ENCODE peak calls at places on chromosome 9, in eight cellular contexts. M is activated gamma-delta T cell treated with Interleukin-2 at 50 U/mL for 16 hours, R is GM12878, V is left colon, H is activated T-cell treated with anti-CD3 and anti-CD28 coated beads for 48 hours, B is astrocyte of the cerebellum, C is fibroblast of gingiva, J is GM03348. F is an unnamed sample.

GRCh38 chr9:72441296-72442211 is 76.5 kb upstream of the ZFAND5 start:
- DNase-seq in M (no peak), C (no peak), H (no peak), B (no peak), V (no peak), R (no peak), J (peak), F (no peak)

GRCh38 chr9:120924698-120925534 is 1.7 kb downstream of the TRAF1 start:
- DNase-seq in V (no peak), B (no peak), H (no peak), R (no peak), C (no peak), J (no peak), M (peak), F (no peak)

GRCh38 chr9:76512826-76513225 is 53.8 kb downstream of the GCNT1 start:
- DNase-seq in R (no peak), C (peak), J (no peak), V (no peak), B (no peak), H (no peak), M (no peak), F (peak)

GRCh38 chr9:2494571-2494970 is 127.0 kb upstream of the VLDLR start:
- DNase-seq in H (no peak), C (no peak), J (peak), B (peak), V (no peak), R (no peak), M (no peak), F (peak)

GRCh38 chr9:112115955-112116354 is 59.1 kb downstream of the SUSD1 start:
- DNase-seq in M (no peak), V (no peak), C (no peak), R (no peak), H (no peak), J (no peak), B (no peak), F (no peak)

GRCh38 chr9:108634669-108635462 is 220.9 kb downstream of the ACTL7B start:
- DNase-seq in C (no peak), M (no peak), H (no peak), V (no peak), B (no peak), J (peak), R (no peak), F (no peak)

GRCh38 chr9:28289732-28290131 is 716.5 kb upstream of the C9orf72 start:
- DNase-seq in J (no peak), V (no peak), R (no peak), C (no peak), B (no peak), H (no peak), M (no peak), F (no peak)

GRCh38 chr9:73011346-73011745 is 58.5 kb upstream of the ALDH1A1 start:
- DNase-seq in V (no peak), H (no peak), R (no peak), J (peak), M (no peak), B (peak), C (peak), F (peak)

GRCh38 chr9:96619109-96619435 is 571 bp downstream of the CDC14B start:
- DNase-seq in V (peak), R (no peak), C (no peak), B (no peak), J (no peak), M (no peak), H (no peak), F (no peak)

GRCh38 chr9:124203818-124204217 is 53.9 kb upstream of the NEK6 start:
- DNase-seq in J (no peak), C (no peak), M (no peak), B (no peak), R (no peak), V (no peak), H (no peak), F (no peak)

GRCh38 chr9:224540-225520 is 10.2 kb downstream of the DOCK8 start:
- DNase-seq in C (no peak), R (no peak), J (no peak), B (no peak), M (no peak), V (no peak), H (no peak), F (no peak)

GRCh38 chr9:97853844-97854695 is 1.0 kb downstream of the FOXE1 start:
- DNase-seq in H (peak), C (no peak), B (no peak), V (no peak), J (no peak), R (no peak), M (peak), F (peak)

GRCh38 chr9:79809931-79810330 is 238.2 kb downstream of the TLE4 start:
- DNase-seq in V (no peak), B (peak), H (no peak), C (peak), J (peak), M (no peak), R (no peak), F (peak)

GRCh38 chr9:123710299-123710698 is 219.6 kb downstream of the DENND1A start:
- DNase-seq in H (no peak), R (no peak), B (peak), M (no peak), V (no peak), C (peak), J (peak), F (peak)

GRCh38 chr9:91036826-91037510 is 235.3 kb downstream of the SYK start:
- DNase-seq in H (peak), B (peak), J (peak), M (peak), R (no peak), V (peak), C (peak), F (peak)

GRCh38 chr9:136584401-136585328 is 38.8 kb upstream of the NOTCH1 start:
- DNase-seq in R (no peak), M (no peak), B (no peak), V (no peak), H (no peak), C (peak), J (peak), F (no peak)

GRCh38 chr9:84928419-84928818 is 258.9 kb downstream of the NTRK2 start:
- DNase-seq in H (no peak), J (no peak), B (no peak), M (no peak), V (no peak), R (no peak), C (no peak), F (no peak)

GRCh38 chr9:26856413-26857032 is 36.1 kb downstream of the CAAP1 start:
- DNase-seq in B (peak), M (no peak), C (peak), J (peak), V (peak), H (no peak), R (peak), F (peak)

GRCh38 chr9:4011062-4011461 is 288.8 kb downstream of the GLIS3 start:
- DNase-seq in C (no peak), R (no peak), V (no peak), B (no peak), M (no peak), J (no peak), H (no peak), F (no peak)

GRCh38 chr9:18564018-18564880 is 90.3 kb downstream of the ADAMTSL1 start:
- DNase-seq in C (peak), R (no peak), V (no peak), H (no peak), M (no peak), J (peak), B (no peak), F (no peak)

GRCh38 chr9:25121811-25122210 is 556.4 kb downstream of the TUSC1 start:
- DNase-seq in H (no peak), V (no peak), J (no peak), M (no peak), R (no peak), C (no peak), B (no peak), F (no peak)